ENCODE peak calls at places on chromosome 21, in ten cellular contexts. One of them, this sample, is unnamed.

GRCh38 chr21:33109574-33110339 is 39.8 kb downstream of the OLIG1 start:
- DNase-seq in LHCN-M2: no peak
- DNase-seq in central memory CD8-positive, alpha-beta T cell: no peak
- DNase-seq in non-pigmented ciliary epithelial cell: no peak
- DNase-seq in activated gamma-delta T cell: no peak
- DNase-seq in CMK: no peak
- DNase-seq in activated T-helper 1 cell treated with Interleukin-2 at 50 U/mL for 16 hours: no peak
- DNase-seq in HCT116: no peak
- DNase-seq in Caki2: no peak
- DNase-seq in A172: peak; percentile 27
- DNase-seq in this sample: no peak

GRCh38 chr21:39048064-39048463 is 135.2 kb downstream of the PSMG1 start:
- DNase-seq in LHCN-M2: no peak
- DNase-seq in central memory CD8-positive, alpha-beta T cell: no peak
- DNase-seq in non-pigmented ciliary epithelial cell: no peak
- DNase-seq in activated gamma-delta T cell: no peak
- DNase-seq in CMK: no peak
- DNase-seq in activated T-helper 1 cell treated with Interleukin-2 at 50 U/mL for 16 hours: no peak
- DNase-seq in HCT116: no peak
- DNase-seq in Caki2: peak; percentile 76
- DNase-seq in A172: no peak
- DNase-seq in this sample: peak; percentile 88

GRCh38 chr21:31316488-31317169 is 27.4 kb downstream of the TIAM1 start:
- DNase-seq in LHCN-M2: no peak
- DNase-seq in central memory CD8-positive, alpha-beta T cell: no peak
- DNase-seq in non-pigmented ciliary epithelial cell: peak; percentile 32
- DNase-seq in activated gamma-delta T cell: no peak
- DNase-seq in CMK: no peak
- DNase-seq in activated T-helper 1 cell treated with Interleukin-2 at 50 U/mL for 16 hours: no peak
- DNase-seq in HCT116: peak; percentile 91
- DNase-seq in Caki2: peak; percentile 12
- DNase-seq in A172: peak; percentile 70
- DNase-seq in this sample: peak; percentile 75

GRCh38 chr21:34836103-34836932 is 167.5 kb downstream of the CLIC6 start:
- DNase-seq in LHCN-M2: peak; percentile 98
- DNase-seq in central memory CD8-positive, alpha-beta T cell: no peak
- DNase-seq in non-pigmented ciliary epithelial cell: peak; percentile 100
- DNase-seq in activated gamma-delta T cell: no peak
- DNase-seq in CMK: no peak
- DNase-seq in activated T-helper 1 cell treated with Interleukin-2 at 50 U/mL for 16 hours: no peak
- DNase-seq in HCT116: peak; percentile 97
- DNase-seq in Caki2: peak; percentile 100
- DNase-seq in A172: peak; percentile 98
- DNase-seq in this sample: peak; percentile 99

GRCh38 chr21:35469446-35469845 is 420.3 kb upstream of the RUNX1 start:
- DNase-seq in LHCN-M2: no peak
- DNase-seq in central memory CD8-positive, alpha-beta T cell: no peak
- DNase-seq in non-pigmented ciliary epithelial cell: peak; percentile 17
- DNase-seq in activated gamma-delta T cell: no peak
- DNase-seq in CMK: no peak
- DNase-seq in activated T-helper 1 cell treated with Interleukin-2 at 50 U/mL for 16 hours: no peak
- DNase-seq in HCT116: no peak
- DNase-seq in Caki2: no peak
- DNase-seq in A172: no peak
- DNase-seq in this sample: no peak

GRCh38 chr21:38798481-38798882 is 7.2 kb upstream of the ETS2 start:
- DNase-seq in LHCN-M2: no peak
- DNase-seq in central memory CD8-positive, alpha-beta T cell: no peak
- DNase-seq in non-pigmented ciliary epithelial cell: no peak
- DNase-seq in activated gamma-delta T cell: no peak
- DNase-seq in CMK: no peak
- DNase-seq in activated T-helper 1 cell treated with Interleukin-2 at 50 U/mL for 16 hours: no peak
- DNase-seq in HCT116: peak; percentile 87
- DNase-seq in Caki2: peak; percentile 89
- DNase-seq in A172: peak; percentile 90
- DNase-seq in this sample: peak; percentile 73

GRCh38 chr21:42593007-42593814 is 60.2 kb upstream of the PDE9A start:
- DNase-seq in LHCN-M2: peak; percentile 13
- DNase-seq in central memory CD8-positive, alpha-beta T cell: no peak
- DNase-seq in non-pigmented ciliary epithelial cell: no peak
- DNase-seq in activated gamma-delta T cell: no peak
- DNase-seq in CMK: no peak
- DNase-seq in activated T-helper 1 cell treated with Interleukin-2 at 50 U/mL for 16 hours: peak; percentile 49
- DNase-seq in HCT116: peak; percentile 42
- DNase-seq in Caki2: no peak
- DNase-seq in A172: peak; percentile 46
- DNase-seq in this sample: peak; percentile 34

GRCh38 chr21:44487831-44488230 is 32.5 kb downstream of the LRRC3 start:
- DNase-seq in LHCN-M2: no peak
- DNase-seq in central memory CD8-positive, alpha-beta T cell: no peak
- DNase-seq in non-pigmented ciliary epithelial cell: no peak
- DNase-seq in activated gamma-delta T cell: no peak
- DNase-seq in CMK: peak; percentile 29
- DNase-seq in activated T-helper 1 cell treated with Interleukin-2 at 50 U/mL for 16 hours: no peak
- DNase-seq in HCT116: peak; percentile 28
- DNase-seq in Caki2: no peak
- DNase-seq in A172: no peak
- DNase-seq in this sample: peak; percentile 29

GRCh38 chr21:42056996-42057689 is 14.0 kb upstream of the UMODL1 start:
- DNase-seq in LHCN-M2: peak; percentile 26
- DNase-seq in central memory CD8-positive, alpha-beta T cell: no peak
- DNase-seq in non-pigmented ciliary epithelial cell: peak; percentile 28
- DNase-seq in activated gamma-delta T cell: no peak
- DNase-seq in CMK: no peak
- DNase-seq in activated T-helper 1 cell treated with Interleukin-2 at 50 U/mL for 16 hours: no peak
- DNase-seq in HCT116: no peak
- DNase-seq in Caki2: no peak
- DNase-seq in A172: no peak
- DNase-seq in this sample: peak; percentile 84

GRCh38 chr21:46667735-46668380 is 32.4 kb downstream of the PRMT2 start:
- DNase-seq in LHCN-M2: peak; percentile 70
- DNase-seq in central memory CD8-positive, alpha-beta T cell: no peak
- DNase-seq in non-pigmented ciliary epithelial cell: no peak
- DNase-seq in activated gamma-delta T cell: no peak
- DNase-seq in CMK: peak; percentile 37
- DNase-seq in activated T-helper 1 cell treated with Interleukin-2 at 50 U/mL for 16 hours: no peak
- DNase-seq in HCT116: no peak
- DNase-seq in Caki2: no peak
- DNase-seq in A172: peak; percentile 77
- DNase-seq in this sample: peak; percentile 43

GRCh38 chr21:25535811-25536210 is 71.5 kb downstream of the MRPL39 start:
- DNase-seq in LHCN-M2: no peak
- DNase-seq in central memory CD8-positive, alpha-beta T cell: no peak
- DNase-seq in non-pigmented ciliary epithelial cell: no peak
- DNase-seq in activated gamma-delta T cell: no peak
- DNase-seq in CMK: no peak
- DNase-seq in activated T-helper 1 cell treated with Interleukin-2 at 50 U/mL for 16 hours: no peak
- DNase-seq in HCT116: no peak
- DNase-seq in Caki2: no peak
- DNase-seq in A172: no peak
- DNase-seq in this sample: no peak

GRCh38 chr21:41975391-41976272 is 21.8 kb upstream of the C2CD2 start:
- DNase-seq in LHCN-M2: no peak
- DNase-seq in central memory CD8-positive, alpha-beta T cell: no peak
- DNase-seq in non-pigmented ciliary epithelial cell: no peak
- DNase-seq in activated gamma-delta T cell: no peak
- DNase-seq in CMK: no peak
- DNase-seq in activated T-helper 1 cell treated with Interleukin-2 at 50 U/mL for 16 hours: no peak
- DNase-seq in HCT116: no peak
- DNase-seq in Caki2: no peak
- DNase-seq in A172: no peak
- DNase-seq in this sample: no peak

GRCh38 chr21:29238967-29239289 is 59.8 kb upstream of the BACH1 start:
- DNase-seq in LHCN-M2: peak; percentile 55
- DNase-seq in central memory CD8-positive, alpha-beta T cell: no peak
- DNase-seq in non-pigmented ciliary epithelial cell: no peak
- DNase-seq in activated gamma-delta T cell: no peak
- DNase-seq in CMK: peak; percentile 33
- DNase-seq in activated T-helper 1 cell treated with Interleukin-2 at 50 U/mL for 16 hours: no peak
- DNase-seq in HCT116: no peak
- DNase-seq in Caki2: no peak
- DNase-seq in A172: peak; percentile 55
- DNase-seq in this sample: peak; percentile 43

GRCh38 chr21:29638138-29638537 is 301.7 kb downstream of the GRIK1 start:
- DNase-seq in LHCN-M2: no peak
- DNase-seq in central memory CD8-positive, alpha-beta T cell: no peak
- DNase-seq in non-pigmented ciliary epithelial cell: no peak
- DNase-seq in activated gamma-delta T cell: no peak
- DNase-seq in CMK: peak; percentile 36
- DNase-seq in activated T-helper 1 cell treated with Interleukin-2 at 50 U/mL for 16 hours: no peak
- DNase-seq in HCT116: no peak
- DNase-seq in Caki2: no peak
- DNase-seq in A172: no peak
- DNase-seq in this sample: no peak

GRCh38 chr21:42711667-42712066 is 58.2 kb downstream of the PDE9A start:
- DNase-seq in LHCN-M2: no peak
- DNase-seq in central memory CD8-positive, alpha-beta T cell: no peak
- DNase-seq in non-pigmented ciliary epithelial cell: no peak
- DNase-seq in activated gamma-delta T cell: no peak
- DNase-seq in CMK: no peak
- DNase-seq in activated T-helper 1 cell treated with Interleukin-2 at 50 U/mL for 16 hours: no peak
- DNase-seq in HCT116: no peak
- DNase-seq in Caki2: no peak
- DNase-seq in A172: no peak
- DNase-seq in this sample: no peak

GRCh38 chr21:37507716-37508115 is 141.1 kb downstream of the DYRK1A start:
- DNase-seq in LHCN-M2: no peak
- DNase-seq in central memory CD8-positive, alpha-beta T cell: no peak
- DNase-seq in non-pigmented ciliary epithelial cell: no peak
- DNase-seq in activated gamma-delta T cell: no peak
- DNase-seq in CMK: no peak
- DNase-seq in activated T-helper 1 cell treated with Interleukin-2 at 50 U/mL for 16 hours: no peak
- DNase-seq in HCT116: no peak
- DNase-seq in Caki2: no peak
- DNase-seq in A172: no peak
- DNase-seq in this sample: no peak

GRCh38 chr21:45602106-45602505 is 41.4 kb upstream of the PCBP3 start:
- DNase-seq in LHCN-M2: no peak
- DNase-seq in central memory CD8-positive, alpha-beta T cell: no peak
- DNase-seq in non-pigmented ciliary epithelial cell: no peak
- DNase-seq in activated gamma-delta T cell: no peak
- DNase-seq in CMK: no peak
- DNase-seq in activated T-helper 1 cell treated with Interleukin-2 at 50 U/mL for 16 hours: no peak
- DNase-seq in HCT116: no peak
- DNase-seq in Caki2: no peak
- DNase-seq in A172: no peak
- DNase-seq in this sample: no peak

GRCh38 chr21:38267136-38267535 is 10.3 kb downstream of the KCNJ15 start:
- DNase-seq in LHCN-M2: no peak
- DNase-seq in central memory CD8-positive, alpha-beta T cell: no peak
- DNase-seq in non-pigmented ciliary epithelial cell: no peak
- DNase-seq in activated gamma-delta T cell: no peak
- DNase-seq in CMK: no peak
- DNase-seq in activated T-helper 1 cell treated with Interleukin-2 at 50 U/mL for 16 hours: no peak
- DNase-seq in HCT116: no peak
- DNase-seq in Caki2: no peak
- DNase-seq in A172: peak; percentile 33
- DNase-seq in this sample: peak; percentile 50

GRCh38 chr21:36606292-36606982 is 92.5 kb upstream of the SIM2 start:
- DNase-seq in LHCN-M2: no peak
- DNase-seq in central memory CD8-positive, alpha-beta T cell: no peak
- DNase-seq in non-pigmented ciliary epithelial cell: no peak
- DNase-seq in activated gamma-delta T cell: no peak
- DNase-seq in CMK: no peak
- DNase-seq in activated T-helper 1 cell treated with Interleukin-2 at 50 U/mL for 16 hours: no peak
- DNase-seq in HCT116: no peak
- DNase-seq in Caki2: no peak
- DNase-seq in A172: no peak
- DNase-seq in this sample: no peak

GRCh38 chr21:29349702-29350101 is 51.0 kb downstream of the BACH1 start:
- DNase-seq in LHCN-M2: no peak
- DNase-seq in central memory CD8-positive, alpha-beta T cell: no peak
- DNase-seq in non-pigmented ciliary epithelial cell: no peak
- DNase-seq in activated gamma-delta T cell: no peak
- DNase-seq in CMK: no peak
- DNase-seq in activated T-helper 1 cell treated with Interleukin-2 at 50 U/mL for 16 hours: no peak
- DNase-seq in HCT116: no peak
- DNase-seq in Caki2: no peak
- DNase-seq in A172: no peak
- DNase-seq in this sample: no peak

GRCh38 chr21:45470087-45470515 is 65.1 kb downstream of the COL18A1 start:
- DNase-seq in LHCN-M2: no peak
- DNase-seq in central memory CD8-positive, alpha-beta T cell: no peak
- DNase-seq in non-pigmented ciliary epithelial cell: no peak
- DNase-seq in activated gamma-delta T cell: no peak
- DNase-seq in CMK: no peak
- DNase-seq in activated T-helper 1 cell treated with Interleukin-2 at 50 U/mL for 16 hours: no peak
- DNase-seq in HCT116: no peak
- DNase-seq in Caki2: no peak
- DNase-seq in A172: peak; percentile 76
- DNase-seq in this sample: peak; percentile 15

This sample was measured in RPMI7951.